ENCODE peak calls at places on chromosomes 3 and 15, in five cellular contexts. Q, V, F, U and T are unnamed samples.
A peak's percentile ranks its signal among the peaks of the same experiment; 100 is the strongest.

GRCh38 chr15:57327985-57328471 is 48.3 kb upstream of the CGNL1 start:
- DNase-seq in U (no peak), Q (no peak), V (no peak), F (no peak), T (peak; percentile 85)

GRCh38 chr15:51379390-51379789 is 37.9 kb downstream of the GLDN start:
- DNase-seq in Q (no peak), V (no peak), F (no peak), U (no peak), T (no peak)

GRCh38 chr3:138995706-138996105 is 10.4 kb downstream of the PRR23A start:
- DNase-seq in Q (no peak), U (no peak), F (no peak), V (no peak), T (no peak)

GRCh38 chr3:156148946-156149348 is 28.6 kb downstream of the KCNAB1 start:
- DNase-seq in U (no peak), F (no peak), Q (no peak), V (no peak), T (no peak)

GRCh38 chr3:140093742-140094141 is 158.8 kb downstream of the CLSTN2 start:
- DNase-seq in V (no peak), F (peak; percentile 70), U (no peak), Q (peak; percentile 59), T (no peak)

GRCh38 chr15:36067483-36068274 is 511.7 kb upstream of the CDIN1 start:
- DNase-seq in F (no peak), V (no peak), Q (no peak), U (peak; percentile 5), T (no peak)

GRCh38 chr15:101469520-101470288 is 19.8 kb downstream of the PCSK6 start:
- DNase-seq in U (no peak), V (no peak), Q (no peak), F (no peak), T (no peak)

GRCh38 chr15:78216276-78217229 is 17.8 kb downstream of the ACSBG1 start:
- DNase-seq in U (no peak), Q (peak; percentile 95), V (no peak), F (peak; percentile 95), T (no peak)

GRCh38 chr15:72865486-72865885 is 81.9 kb upstream of the ADPGK start:
- DNase-seq in F (no peak), V (no peak), U (no peak), Q (no peak), T (no peak)

GRCh38 chr3:148847351-148847750 is 17.7 kb upstream of the CPA3 start:
- DNase-seq in U (no peak), V (no peak), Q (no peak), F (no peak), T (no peak)

GRCh38 chr3:170639003-170639402 is 53.1 kb upstream of the SLC7A14 start:
- DNase-seq in Q (no peak), U (no peak), V (no peak), F (no peak), T (no peak)

GRCh38 chr3:137116619-137117018 is 158.8 kb downstream of the IL20RB start:
- DNase-seq in U (no peak), V (no peak), F (no peak), Q (no peak), T (no peak)

GRCh38 chr3:190183121-190183520 is 62.4 kb upstream of the P3H2 start:
- DNase-seq in V (no peak), Q (no peak), U (no peak), F (no peak), T (peak; percentile 84)

GRCh38 chr3:171459130-171459941 is 869 bp downstream of the TNIK start:
- DNase-seq in F (peak; percentile 78), Q (peak; percentile 38), V (peak; percentile 53), U (peak; percentile 35), T (peak; percentile 15)

GRCh38 chr3:135885885-135886284 is 79.6 kb upstream of the PPP2R3A start:
- DNase-seq in F (no peak), U (no peak), Q (no peak), V (no peak), T (no peak)

GRCh38 chr3:59818033-59818936 is 768.5 kb upstream of the CFAP20DC start:
- DNase-seq in Q (peak; percentile 76), U (no peak), V (no peak), F (peak; percentile 78), T (peak; percentile 80)

GRCh38 chr15:35851491-35851890 is 305.5 kb upstream of the DPH6 start:
- DNase-seq in U (no peak), Q (no peak), V (no peak), F (no peak), T (no peak)

GRCh38 chr3:172846706-172847105 is 96.2 kb downstream of the ECT2 start:
- DNase-seq in F (no peak), U (no peak), V (no peak), Q (no peak), T (no peak)

GRCh38 chr3:69309810-69310209 is 76.1 kb downstream of the FRMD4B start:
- DNase-seq in F (peak; percentile 24), Q (no peak), V (no peak), U (peak; percentile 40), T (no peak)

GRCh38 chr15:33500432-33500831 is 189.7 kb downstream of the RYR3 start:
- DNase-seq in V (no peak), F (no peak), Q (no peak), U (no peak), T (no peak)

GRCh38 chr15:68623301-68623892 is 44.6 kb downstream of the CORO2B start:
- DNase-seq in U (peak; percentile 97), F (no peak), V (no peak), Q (no peak), T (no peak)

GRCh38 chr3:191499307-191500125 is 38.6 kb downstream of the PYDC2 start:
- DNase-seq in V (peak; percentile 32), Q (peak; percentile 36), U (no peak), F (peak; percentile 17), T (no peak)

GRCh38 chr3:82087958-82088357 is 326.5 kb upstream of the GBE1 start:
- DNase-seq in Q (no peak), F (no peak), U (no peak), V (no peak), T (no peak)

GRCh38 chr3:40152482-40153133 is 156.9 kb upstream of the EIF1B start:
- DNase-seq in V (no peak), U (no peak), Q (no peak), F (no peak), T (no peak)

GRCh38 chr3:53658613-53659193 is 164.3 kb downstream of the CACNA1D start:
- DNase-seq in V (no peak), F (peak; percentile 25), U (no peak), Q (no peak), T (no peak)

GRCh38 chr15:100879046-100879445 is 585 bp upstream of the ALDH1A3 start:
- DNase-seq in U (no peak), Q (no peak), V (no peak), F (no peak), T (no peak)

GRCh38 chr3:109275702-109276293 is 40.5 kb downstream of the DPPA2 start:
- DNase-seq in V (peak; percentile 56), U (peak; percentile 55), Q (peak; percentile 28), F (peak; percentile 31), T (peak; percentile 10)

GRCh38 chr3:123476967-123477750 is 28.3 kb upstream of the ADCY5 start:
- DNase-seq in U (no peak), Q (no peak), V (no peak), F (no peak), T (no peak)

GRCh38 chr3:161893972-161894371 is 397.4 kb downstream of the OTOL1 start:
- DNase-seq in F (no peak), U (no peak), Q (no peak), V (no peak), T (no peak)

GRCh38 chr3:195539479-195539878 is 3.6 kb downstream of the PPP1R2 start:
- DNase-seq in F (no peak), V (no peak), U (no peak), Q (no peak), T (no peak)

GRCh38 chr3:195542691-195543641 is at the start of gene PPP1R2:
- DNase-seq in U (peak; percentile 81), Q (peak; percentile 94), F (peak; percentile 93), V (peak; percentile 90), T (peak; percentile 88)

GRCh38 chr3:195542261-195542660 is 864 bp downstream of the PPP1R2 start:
- DNase-seq in V (no peak), F (no peak), U (no peak), Q (no peak), T (peak; percentile 19)

GRCh38 chr3:195540031-195540430 is 3.1 kb downstream of the PPP1R2 start:
- DNase-seq in U (no peak), V (no peak), F (no peak), Q (no peak), T (no peak)

GRCh38 chr3:195540526-195540925 is 2.6 kb downstream of the PPP1R2 start:
- DNase-seq in V (no peak), U (no peak), Q (no peak), F (no peak), T (no peak)
- H3K27ac ChIP-seq in V (no peak overlapping the region), U (no peak overlapping the region), Q (no peak overlapping the region), F (no peak overlapping the region), T (no peak overlapping the region)

DNA sequence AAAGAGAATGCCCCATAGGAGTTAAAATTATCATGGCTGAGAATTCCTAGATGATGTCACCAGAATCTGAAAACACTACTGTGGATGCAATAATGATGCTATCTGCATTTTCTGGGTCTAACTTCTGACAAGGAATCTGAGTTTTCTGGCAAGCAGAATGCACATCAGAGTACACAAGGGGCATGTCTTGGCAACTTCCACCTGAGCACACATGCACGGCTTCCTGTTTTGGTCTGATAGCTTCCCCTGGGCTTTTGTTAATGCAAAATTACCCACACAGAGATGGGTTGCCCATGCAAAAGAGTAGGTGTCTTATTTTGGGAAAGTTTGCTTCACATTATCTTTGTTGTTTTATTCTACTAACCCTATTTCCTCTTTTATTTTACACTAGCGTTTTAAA is 74.1 kb upstream of the SATB1 start:
- DNase-seq in U (no peak), Q (no peak), V (no peak), F (no peak), T (no peak)
- H3K27ac ChIP-seq in U (no peak overlapping the region), Q (no peak overlapping the region), V (no peak overlapping the region), F (no peak overlapping the region), T (no peak overlapping the region)

GRCh38 chr15:47331796-47332480 is 385.4 kb upstream of the SEMA6D start:
- DNase-seq in U (no peak), V (no peak), Q (no peak), F (no peak), T (no peak)

GRCh38 chr15:47337106-47337505 is 380.2 kb upstream of the SEMA6D start:
- DNase-seq in Q (no peak), U (no peak), V (no peak), F (no peak), T (no peak)

GRCh38 chr15:47334805-47335204 is 382.5 kb upstream of the SEMA6D start:
- DNase-seq in U (no peak), V (no peak), Q (no peak), F (no peak), T (no peak)

GRCh38 chr15:47332481-47332880 is 384.8 kb upstream of the SEMA6D start:
- DNase-seq in V (no peak), F (no peak), U (peak; percentile 52), Q (no peak), T (no peak)

DNA sequence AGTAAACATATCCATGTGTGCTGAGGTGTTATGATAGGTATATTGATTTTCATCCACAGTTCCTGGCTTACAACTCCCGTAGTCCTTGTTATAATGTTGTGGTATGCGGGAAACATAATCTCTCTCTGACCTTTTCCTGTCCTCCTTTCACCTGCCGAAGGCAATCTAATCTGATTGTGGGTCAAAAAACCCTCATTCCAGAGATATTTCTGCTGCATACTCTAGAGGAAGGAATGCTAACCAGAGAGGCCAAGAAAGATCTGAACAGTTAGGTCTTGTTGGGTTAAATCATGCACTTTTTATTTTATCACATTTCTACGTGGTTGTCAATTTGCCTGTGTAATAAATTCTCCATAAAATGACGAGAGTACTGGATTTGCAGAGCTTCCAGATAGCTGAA is 383.5 kb upstream of the SEMA6D start:
- DNase-seq in F (no peak), V (no peak), U (no peak), Q (no peak), T (no peak)
- H3K27ac ChIP-seq in F (no peak overlapping the region), V (no peak overlapping the region), U (no peak overlapping the region), Q (no peak overlapping the region), T (no peak overlapping the region)

GRCh38 chr3:184173374-184173722 is 1.3 kb upstream of the AP2M1 start:
- DNase-seq in V (no peak), U (no peak), F (no peak), Q (no peak), T (no peak)
- H3K27ac ChIP-seq in V (no peak overlapping the region), U (no peak overlapping the region), F (no peak overlapping the region), Q (peak overlapping the region; percentile 92), T (peak overlapping the region; percentile 50)